ENCODE peak calls at places on chromosomes 5 and 9, in four cellular contexts. One of them, this sample, is unnamed.

GRCh38 chr5:121525731-121526130 is 326.0 kb upstream of the FTMT start:
- DNase-seq in K562: no peak
- DNase-seq in WTC11: no peak
- DNase-seq in GM12878: no peak
- DNase-seq in this sample: no peak

GRCh38 chr5:141849371-141850182 is 28.6 kb downstream of the PCDH1 start:
- DNase-seq in K562: peak
- DNase-seq in WTC11: peak
- DNase-seq in GM12878: no peak
- DNase-seq in this sample: peak

GRCh38 chr5:139711852-139712171 is 63.7 kb downstream of the CXXC5 start:
- DNase-seq in K562: no peak
- DNase-seq in WTC11: peak
- DNase-seq in GM12878: no peak
- DNase-seq in this sample: no peak

GRCh38 chr5:85614482-85614881 is 1003.3 kb upstream of the COX7C start:
- DNase-seq in K562: no peak
- DNase-seq in WTC11: no peak
- DNase-seq in GM12878: no peak
- DNase-seq in this sample: no peak

GRCh38 chr9:136052433-136052880 is 42.6 kb downstream of the NACC2 start:
- DNase-seq in K562: no peak
- DNase-seq in WTC11: no peak
- DNase-seq in GM12878: no peak
- DNase-seq in this sample: peak

GRCh38 chr5:119318256-119318914 is 37.4 kb upstream of the TNFAIP8 start:
- DNase-seq in K562: no peak
- DNase-seq in WTC11: no peak
- DNase-seq in GM12878: no peak
- DNase-seq in this sample: peak

GRCh38 chr9:71285191-71285656 is 163.8 kb upstream of the TRPM3 start:
- DNase-seq in K562: peak
- DNase-seq in WTC11: peak
- DNase-seq in GM12878: no peak
- DNase-seq in this sample: peak

GRCh38 chr9:137750563-137750962 is 127.0 kb upstream of the CACNA1B start:
- DNase-seq in K562: no peak
- DNase-seq in WTC11: no peak
- DNase-seq in GM12878: no peak
- DNase-seq in this sample: no peak

GRCh38 chr9:37466037-37466709 is 923 bp upstream of the ZBTB5 start:
- DNase-seq in K562: peak
- DNase-seq in WTC11: peak
- DNase-seq in GM12878: no peak
- DNase-seq in this sample: peak

GRCh38 chr9:90801175-90801506 is 478 bp upstream of the SYK start:
- DNase-seq in K562: no peak
- DNase-seq in WTC11: no peak
- DNase-seq in GM12878: no peak
- DNase-seq in this sample: no peak

GRCh38 chr9:101394687-101395086 is 3.7 kb downstream of the MRPL50 start:
- DNase-seq in K562: no peak
- DNase-seq in WTC11: no peak
- DNase-seq in GM12878: no peak
- DNase-seq in this sample: no peak

GRCh38 chr9:103037508-103038477 is 42.7 kb downstream of the CYLC2 start:
- DNase-seq in K562: no peak
- DNase-seq in WTC11: no peak
- DNase-seq in GM12878: no peak
- DNase-seq in this sample: no peak

GRCh38 chr9:75891277-75892167 is 1.0 kb downstream of the PCSK5 start:
- DNase-seq in K562: no peak
- DNase-seq in WTC11: peak
- DNase-seq in GM12878: no peak
- DNase-seq in this sample: no peak

GRCh38 chr5:29795253-29795652 is 1398.2 kb upstream of the CDH6 start:
- DNase-seq in K562: peak
- DNase-seq in WTC11: no peak
- DNase-seq in GM12878: no peak
- DNase-seq in this sample: no peak

GRCh38 chr9:96139592-96140251 is 162.3 kb downstream of the HSD17B3 start:
- DNase-seq in K562: no peak
- DNase-seq in WTC11: no peak
- DNase-seq in GM12878: no peak
- DNase-seq in this sample: no peak

GRCh38 chr9:113570749-113571711 is 107.5 kb downstream of the RGS3 start:
- DNase-seq in K562: no peak
- DNase-seq in WTC11: no peak
- DNase-seq in GM12878: no peak
- DNase-seq in this sample: no peak

GRCh38 chr5:128271859-128272446 is 188.4 kb downstream of the SLC12A2 start:
- DNase-seq in K562: peak
- DNase-seq in WTC11: no peak
- DNase-seq in GM12878: no peak
- DNase-seq in this sample: no peak

GRCh38 chr9:129395633-129396364 is 217.7 kb upstream of the IER5L start:
- DNase-seq in K562: no peak
- DNase-seq in WTC11: no peak
- DNase-seq in GM12878: no peak
- DNase-seq in this sample: no peak

GRCh38 chr9:129397335-129397734 is 219.3 kb upstream of the IER5L start:
- DNase-seq in K562: no peak
- DNase-seq in WTC11: no peak
- DNase-seq in GM12878: no peak
- DNase-seq in this sample: no peak

GRCh38 chr9:129398101-129398795 is 220.2 kb upstream of the IER5L start:
- DNase-seq in K562: no peak
- DNase-seq in WTC11: no peak
- DNase-seq in GM12878: no peak
- DNase-seq in this sample: no peak

GRCh38 chr9:129394920-129395279 is 216.8 kb upstream of the IER5L start:
- DNase-seq in K562: no peak
- DNase-seq in WTC11: no peak
- DNase-seq in GM12878: no peak
- DNase-seq in this sample: no peak

GRCh38 chr9:129396365-129396708 is 218.3 kb upstream of the IER5L start:
- DNase-seq in K562: no peak
- DNase-seq in WTC11: no peak
- DNase-seq in GM12878: no peak
- DNase-seq in this sample: no peak
- TF ChIP-seq ETV6 in K562: no peak
- TF ChIP-seq ETV6 in WTC11: no peak
- TF ChIP-seq ETV6 in GM12878: no peak
- TF ChIP-seq ETV6 in this sample: no peak

GRCh38 chr9:72951520-72952393 is 1.1 kb downstream of the ALDH1A1 start:
- DNase-seq in K562: peak
- DNase-seq in WTC11: no peak
- DNase-seq in GM12878: no peak
- DNase-seq in this sample: no peak
- TF ChIP-seq ETV6 in K562: no peak
- TF ChIP-seq ETV6 in WTC11: no peak
- TF ChIP-seq ETV6 in GM12878: no peak
- TF ChIP-seq ETV6 in this sample: no peak

DNA sequence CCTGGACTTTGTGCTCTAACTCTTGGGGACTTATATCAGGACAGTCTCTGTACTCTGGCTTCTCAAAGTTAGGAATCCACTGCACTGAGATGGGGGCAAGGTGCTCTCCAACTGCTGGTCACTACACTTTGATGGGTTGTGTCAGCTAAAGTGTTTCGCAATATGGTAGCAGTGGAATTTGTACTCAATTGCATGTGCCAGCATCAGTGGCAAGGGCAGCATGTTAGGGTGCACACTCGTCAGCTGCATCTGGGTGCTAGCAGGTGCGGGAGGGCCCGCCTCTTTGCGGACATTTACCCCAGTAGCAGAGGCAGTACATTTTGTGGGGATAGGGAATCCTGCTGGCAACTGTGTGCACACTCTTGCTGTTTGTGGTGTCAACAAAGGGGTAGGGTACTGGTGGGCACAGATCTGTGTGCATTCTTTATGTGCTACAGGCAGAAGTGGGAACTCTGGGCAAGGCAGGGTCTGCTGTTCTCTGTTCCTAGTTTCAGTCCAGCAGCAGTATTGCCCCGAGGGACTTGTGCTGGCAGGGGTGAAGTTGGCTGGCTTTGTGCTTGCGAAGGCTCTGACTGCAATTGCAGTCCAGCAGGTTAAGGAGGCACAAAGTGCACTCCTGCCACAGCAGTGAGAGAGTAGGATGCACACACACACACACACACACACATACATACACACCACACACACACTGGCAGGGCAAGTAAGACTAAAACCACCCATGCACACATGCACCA is 924.8 kb upstream of the CDH9 start:
- DNase-seq in K562: no peak
- DNase-seq in WTC11: no peak
- DNase-seq in GM12878: no peak
- DNase-seq in this sample: peak
- TF ChIP-seq ETV6 in K562: no peak
- TF ChIP-seq ETV6 in WTC11: no peak
- TF ChIP-seq ETV6 in GM12878: no peak
- TF ChIP-seq ETV6 in this sample: no peak

DNA sequence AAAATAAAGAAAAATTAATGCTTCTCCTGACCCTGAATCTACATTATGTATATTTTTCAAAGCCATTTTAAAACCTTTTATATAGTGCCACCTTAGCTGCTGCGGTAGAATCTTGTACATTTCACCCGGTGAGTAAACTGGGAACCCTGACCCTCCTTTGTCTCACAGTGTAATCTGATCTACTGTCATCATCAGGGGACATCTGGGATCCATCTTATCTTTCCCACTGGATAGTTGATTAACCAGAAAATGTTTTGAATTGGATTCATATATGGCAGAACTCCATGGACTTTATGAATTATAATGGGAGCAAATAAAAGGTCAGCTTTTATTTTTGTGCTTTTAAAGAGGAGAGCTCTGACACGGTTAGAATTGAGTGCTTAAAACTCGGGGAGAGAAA is 95.0 kb downstream of the ADAMTSL1 start:
- DNase-seq in K562: no peak
- DNase-seq in WTC11: no peak
- DNase-seq in GM12878: no peak
- DNase-seq in this sample: no peak
- TF ChIP-seq ETV6 in K562: no peak
- TF ChIP-seq ETV6 in WTC11: no peak
- TF ChIP-seq ETV6 in GM12878: no peak
- TF ChIP-seq ETV6 in this sample: no peak

GRCh38 chr5:172642511-172642910 is 1.4 kb downstream of the NEURL1B start:
- DNase-seq in K562: no peak
- DNase-seq in WTC11: no peak
- DNase-seq in GM12878: no peak
- DNase-seq in this sample: no peak
- TF ChIP-seq ETV6 in K562: no peak
- TF ChIP-seq ETV6 in WTC11: no peak
- TF ChIP-seq ETV6 in GM12878: no peak
- TF ChIP-seq ETV6 in this sample: no peak

DNA sequence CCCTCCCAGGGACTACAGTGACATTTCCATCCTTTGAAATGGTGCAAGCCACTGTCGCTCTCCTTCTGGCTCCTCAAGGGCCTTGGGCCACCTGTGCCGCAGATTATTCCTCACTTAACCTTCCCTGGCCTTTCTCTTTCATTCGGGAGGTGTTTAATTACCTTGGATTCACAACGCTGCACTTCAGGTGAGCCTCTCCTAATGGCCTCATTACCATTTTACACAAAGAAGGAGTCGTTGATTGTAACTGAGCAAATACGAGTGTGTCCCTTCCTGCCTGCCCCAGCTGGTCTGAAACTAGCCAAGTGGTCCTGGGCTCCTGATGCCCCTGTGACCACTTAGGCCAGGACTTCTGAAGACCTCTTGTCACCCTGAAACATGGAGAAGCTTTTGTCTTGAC is 205.1 kb downstream of the CRB2 start:
- DNase-seq in K562: no peak
- DNase-seq in WTC11: peak
- DNase-seq in GM12878: no peak
- DNase-seq in this sample: no peak
- TF ChIP-seq ETV6 in K562: no peak
- TF ChIP-seq ETV6 in WTC11: no peak
- TF ChIP-seq ETV6 in GM12878: no peak
- TF ChIP-seq ETV6 in this sample: no peak

DNA sequence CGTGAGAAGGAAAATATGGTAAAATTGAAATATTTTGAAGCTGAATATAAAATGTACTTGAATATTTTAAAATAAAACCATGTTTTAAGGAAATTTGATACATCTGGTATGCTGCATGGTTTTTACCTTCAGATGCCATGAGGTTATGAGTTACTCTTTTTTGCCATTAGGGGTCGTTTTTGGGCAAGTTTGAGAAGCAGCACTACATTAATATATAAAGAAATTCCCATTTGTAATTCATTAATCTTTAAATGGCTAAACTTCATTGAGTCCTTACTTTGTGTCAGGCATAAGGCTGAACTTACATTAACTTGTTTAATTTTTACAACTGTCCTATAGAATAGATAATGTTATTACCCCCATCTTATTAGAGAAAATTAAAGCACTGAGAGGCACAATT is 152.3 kb downstream of the KDM4C start:
- DNase-seq in K562: no peak
- DNase-seq in WTC11: no peak
- DNase-seq in GM12878: no peak
- DNase-seq in this sample: no peak
- TF ChIP-seq ETV6 in K562: no peak
- TF ChIP-seq ETV6 in WTC11: no peak
- TF ChIP-seq ETV6 in GM12878: no peak
- TF ChIP-seq ETV6 in this sample: no peak

DNA sequence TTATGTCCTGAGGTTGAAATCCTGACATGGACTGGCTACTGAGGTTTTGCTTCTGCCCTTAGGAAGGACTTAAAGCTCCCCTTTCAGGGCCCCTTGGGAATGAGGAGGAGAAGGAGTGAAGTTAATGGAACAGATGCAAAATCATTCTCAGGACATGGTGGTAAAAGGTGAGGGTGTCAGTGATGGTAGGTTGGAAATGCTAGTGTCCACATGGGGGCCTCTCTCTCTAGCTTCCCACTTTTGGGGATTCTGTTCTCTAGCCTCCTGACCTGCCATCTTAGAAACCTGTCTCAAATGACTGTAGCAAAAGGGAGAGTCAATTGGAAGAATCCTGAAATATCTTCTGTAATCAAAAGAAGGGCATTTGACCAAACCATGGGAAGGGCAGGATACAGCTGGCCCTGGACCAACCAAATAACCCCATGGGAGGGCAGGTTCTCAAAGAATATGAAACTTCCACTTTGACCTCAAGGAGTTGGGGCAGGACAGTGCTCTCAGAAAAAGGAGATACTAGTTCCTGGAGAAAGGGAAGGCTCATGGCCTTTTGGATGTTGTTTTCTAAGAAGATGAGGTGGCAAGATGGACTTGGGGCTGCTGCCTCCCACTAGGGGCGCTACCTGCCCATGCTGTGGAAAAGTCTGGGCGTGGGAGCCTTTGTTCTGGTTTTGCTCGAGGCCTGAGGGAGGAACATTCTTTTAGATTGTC is 21.2 kb upstream of the MLANA start:
- DNase-seq in K562: peak
- DNase-seq in WTC11: peak
- DNase-seq in GM12878: no peak
- DNase-seq in this sample: peak
- TF ChIP-seq ETV6 in K562: no peak
- TF ChIP-seq ETV6 in WTC11: no peak
- TF ChIP-seq ETV6 in GM12878: no peak
- TF ChIP-seq ETV6 in this sample: no peak

GRCh38 chr9:20405086-20405485 is 217.2 kb downstream of the MLLT3 start:
- DNase-seq in K562: no peak
- DNase-seq in WTC11: no peak
- DNase-seq in GM12878: no peak
- DNase-seq in this sample: no peak
- TF ChIP-seq ETV6 in K562: no peak
- TF ChIP-seq ETV6 in WTC11: no peak
- TF ChIP-seq ETV6 in GM12878: no peak
- TF ChIP-seq ETV6 in this sample: no peak